ENCODE peak calls at places on chromosome 11, in four cellular contexts. L is cardiac muscle cell, N is ovary, W is astrocyte. H is an unnamed sample.

GRCh38 chr11:86811637-86812321 is 11.4 kb downstream of the PRSS23 start:
- DNase-seq in N (no peak), W (peak), L (no peak), H (no peak)

GRCh38 chr11:61025819-61026120 is 54.3 kb downstream of the CD6 start:
- DNase-seq in N (no peak), L (no peak), W (no peak), H (no peak)

GRCh38 chr11:134068829-134069425 is at the start of gene JAM3:
- DNase-seq in W (peak), L (peak), N (peak), H (peak)

GRCh38 chr11:78783846-78784245 is 209.2 kb upstream of the NARS2 start:
- DNase-seq in W (no peak), L (no peak), N (no peak), H (no peak)

GRCh38 chr11:47917643-47918369 is 62.6 kb upstream of the PTPRJ start:
- DNase-seq in N (peak), W (peak), L (peak), H (peak)

GRCh38 chr11:68300076-68300830 is 12.1 kb upstream of the LRP5 start:
- DNase-seq in N (no peak), L (no peak), W (no peak), H (no peak)

GRCh38 chr11:68327586-68328370 is 15.4 kb downstream of the LRP5 start:
- DNase-seq in L (no peak), N (no peak), W (no peak), H (no peak)

GRCh38 chr11:34052036-34052607 is 591 bp downstream of the CAPRIN1 start:
- DNase-seq in W (peak), N (peak), L (peak), H (peak)

GRCh38 chr11:73734996-73735395 is 25.9 kb downstream of the RAB6A start:
- DNase-seq in N (no peak), L (no peak), W (peak), H (no peak)

GRCh38 chr11:71568707-71569349 is 3.5 kb downstream of the KRTAP5-10 start:
- DNase-seq in W (no peak), L (no peak), N (no peak), H (no peak)

GRCh38 chr11:10488121-10488580 is 33.1 kb downstream of the AMPD3 start:
- DNase-seq in W (no peak), N (peak), L (no peak), H (no peak)

GRCh38 chr11:12213920-12214319 is 103.5 kb downstream of the MICAL2 start:
- DNase-seq in N (no peak), L (no peak), W (no peak), H (no peak)